ENCODE peak calls at places on chromosomes 7 and 10, in four cellular contexts. N is psoas muscle, F is PC-3, X is OCI-LY7. I is an unnamed sample. For H3K4me1, the result is how much of the 10 kb centered on the place peaks cover.

GRCh38 chr10:23457632-23458417 is 18.9 kb downstream of the OTUD1 start:
- DNase-seq in N (no peak), F (no peak), X (peak), I (no peak)

GRCh38 chr7:113629244-113629643 is 289.6 kb downstream of the PPP1R3A start:
- DNase-seq in N (no peak), F (peak), X (no peak), I (no peak)

GRCh38 chr10:73881221-73881919 is 7.0 kb upstream of the CAMK2G start:
- DNase-seq in N (no peak), F (peak), X (no peak), I (no peak)

GRCh38 chr10:114281461-114281860 is 42.4 kb downstream of the VWA2 start:
- DNase-seq in N (no peak), F (no peak), X (no peak), I (peak)

GRCh38 chr10:124869941-124870340 is 68.3 kb downstream of the ABRAXAS2 start:
- DNase-seq in N (no peak), F (no peak), X (no peak), I (no peak)

GRCh38 chr7:55641811-55642210 is 69.5 kb upstream of the VOPP1 start:
- DNase-seq in N (no peak), F (peak), X (peak), I (no peak)

GRCh38 chr10:101453318-101453717 is 99.4 kb downstream of the BTRC start:
- DNase-seq in N (no peak), F (no peak), X (no peak), I (no peak)

GRCh38 chr10:30459283-30459682 is 25.3 kb downstream of the MAP3K8 start:
- DNase-seq in N (peak), F (no peak), X (no peak), I (no peak)

GRCh38 chr7:2313450-2314208 is 612 bp downstream of the SNX8 start:
- DNase-seq in N (no peak), F (peak), X (peak), I (peak)

GRCh38 chr7:107971613-107972012 is 31.3 kb downstream of the LAMB1 start:
- DNase-seq in N (peak), F (no peak), X (no peak), I (no peak)

GRCh38 chr10:103281753-103282152 is 4.8 kb downstream of the INA start:
- DNase-seq in N (no peak), F (no peak), X (no peak), I (no peak)

GRCh38 chr7:159016591-159016990 is 128.1 kb downstream of the VIPR2 start:
- DNase-seq in N (no peak), F (no peak), X (no peak), I (no peak)

GRCh38 chr7:116525298-116525912 is 569 bp downstream of the CAV1 start:
- DNase-seq in N (peak), F (peak), X (no peak), I (peak)

GRCh38 chr10:70672165-70672992 is at the start of gene ADAMTS14:
- DNase-seq in N (peak), F (peak), X (no peak), I (no peak)

DNA sequence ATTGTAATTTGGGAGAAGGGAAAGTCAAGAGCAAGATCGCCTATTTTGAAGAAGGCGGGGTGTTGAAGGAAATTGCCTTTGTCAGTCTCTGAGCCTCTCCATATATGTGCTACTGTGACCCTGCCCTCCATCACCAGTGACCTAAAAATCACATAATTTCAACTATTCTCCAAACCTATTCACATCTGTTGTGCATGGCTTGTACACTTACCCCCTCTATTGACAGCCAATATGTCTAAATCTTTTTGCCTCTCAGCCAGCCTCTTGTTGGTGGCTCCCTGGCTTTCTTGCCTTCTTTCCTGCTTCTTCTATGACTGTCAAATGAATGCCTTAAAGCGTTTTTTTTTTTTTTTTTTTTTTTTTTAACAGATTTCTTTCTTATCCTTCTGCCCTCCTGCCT is 295.6 kb downstream of the AUTS2 start:
- DNase-seq in N (no peak), F (no peak), X (peak), I (no peak)
- TF ChIP-seq CTCF in N (peak), F (no peak), X (peak), I (no peak)

DNA sequence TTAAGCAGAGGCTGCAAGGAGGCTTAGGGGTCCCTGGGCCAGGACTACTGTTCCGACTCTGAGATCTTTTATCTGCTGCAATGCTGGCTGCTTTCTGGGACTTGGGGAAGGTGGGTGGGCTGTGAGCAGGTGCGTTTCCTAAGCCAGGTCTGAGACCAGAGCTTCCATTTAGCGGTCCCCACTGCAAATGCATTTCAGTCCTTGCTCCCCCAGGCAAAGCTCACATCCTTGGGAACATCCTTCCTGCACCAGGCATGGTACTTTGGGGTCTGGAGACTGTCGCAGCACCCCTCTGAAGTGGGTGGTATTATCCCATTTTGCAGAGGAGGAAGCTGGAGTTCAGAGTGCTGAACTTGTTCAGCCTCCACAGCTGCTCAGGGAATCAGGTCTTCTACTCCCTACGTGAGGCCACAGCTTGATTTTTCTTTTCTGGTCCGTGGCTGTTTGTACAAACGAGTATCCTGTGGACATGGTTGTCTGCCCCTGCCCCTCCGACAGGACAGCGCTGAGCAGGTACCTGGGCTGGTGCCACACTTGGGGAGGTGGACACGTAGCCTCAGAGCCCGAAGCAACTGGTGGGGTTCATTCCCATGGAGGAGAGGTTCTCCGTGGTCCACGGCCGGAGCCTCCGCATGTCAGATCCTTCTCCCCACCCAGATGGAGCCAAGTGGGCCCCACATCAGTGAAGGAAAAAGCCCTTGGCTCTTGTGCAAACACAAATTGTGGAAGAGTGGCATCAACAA is 20.0 kb downstream of the ZMIZ1 start:
- DNase-seq in N (no peak), F (no peak), X (no peak), I (no peak)
- H3K4me1 ChIP-seq in N (half or more), F (under half), X (half or more), I (half or more)

GRCh38 chr7:50795253-50795652 is 12.6 kb upstream of the GRB10 start:
- DNase-seq in N (no peak), F (no peak), X (no peak), I (no peak)

GRCh38 chr7:50792342-50793114 is 9.8 kb upstream of the GRB10 start:
- DNase-seq in N (peak), F (peak), X (no peak), I (peak)

GRCh38 chr7:50791921-50792341 is 9.2 kb upstream of the GRB10 start:
- DNase-seq in N (no peak), F (peak), X (no peak), I (no peak)

GRCh38 chr7:50793947-50794570 is 11.4 kb upstream of the GRB10 start:
- DNase-seq in N (no peak), F (no peak), X (no peak), I (no peak)

GRCh38 chr7:50793115-50793946 is 10.6 kb upstream of the GRB10 start:
- DNase-seq in N (peak), F (peak), X (no peak), I (peak)
- TF ChIP-seq CTCF in N (no peak), F (no peak), X (no peak), I (no peak)

GRCh38 chr10:99976886-99977391 is 32.8 kb downstream of the DNMBP start:
- DNase-seq in N (no peak), F (peak), X (no peak), I (no peak)

GRCh38 chr10:99975942-99976809 is 33.6 kb downstream of the DNMBP start:
- DNase-seq in N (no peak), F (no peak), X (no peak), I (no peak)

GRCh38 chr10:99975106-99975829 is 34.5 kb downstream of the DNMBP start:
- DNase-seq in N (no peak), F (no peak), X (peak), I (no peak)

GRCh38 chr10:99979066-99979685 is 30.6 kb downstream of the DNMBP start:
- DNase-seq in N (no peak), F (no peak), X (no peak), I (no peak)

GRCh38 chr10:99977916-99978315 is 31.8 kb downstream of the DNMBP start:
- DNase-seq in N (no peak), F (no peak), X (no peak), I (no peak)
- H3K4me1 ChIP-seq in N (half or more), F (under half), X (half or more), I (half or more)